ENCODE peak calls at places on chromosomes 11 and 22, in eight cellular contexts. N, K, P, E, W, T, V and S are unnamed samples.

GRCh38 chr22:39994046-39994565 is 648 bp upstream of the FAM83F start:
- DNase-seq in N (no peak), K (no peak), P (no peak), E (no peak), W (no peak), T (no peak), V (no peak), S (no peak)

GRCh38 chr11:60972182-60973030 is 926 bp downstream of the CD6 start:
- DNase-seq in N (no peak), K (no peak), P (no peak), E (no peak), W (no peak), T (no peak), V (no peak), S (no peak)

GRCh38 chr11:119056397-119056999 is 507 bp downstream of the HYOU1 start:
- DNase-seq in N (peak), K (no peak), P (no peak), E (peak), W (no peak), T (no peak), V (peak), S (no peak)

GRCh38 chr22:25197335-25197734 is 2.3 kb upstream of the CRYBB3 start:
- DNase-seq in N (no peak), K (no peak), P (no peak), E (no peak), W (no peak), T (no peak), V (no peak), S (no peak)

GRCh38 chr11:3942956-3943497 is 87.6 kb downstream of the STIM1 start:
- DNase-seq in N (no peak), K (no peak), P (no peak), E (no peak), W (no peak), T (peak), V (no peak), S (no peak)

GRCh38 chr11:64742087-64742939 is 1.6 kb downstream of the RASGRP2 start:
- DNase-seq in N (peak), K (no peak), P (peak), E (no peak), W (no peak), T (peak), V (no peak), S (no peak)

GRCh38 chr11:1391165-1392010 is 1.7 kb downstream of the BRSK2 start:
- DNase-seq in N (peak), K (no peak), P (no peak), E (no peak), W (no peak), T (no peak), V (no peak), S (no peak)

GRCh38 chr11:100932474-100933100 is 197.0 kb downstream of the PGR start:
- DNase-seq in N (peak), K (no peak), P (no peak), E (peak), W (no peak), T (peak), V (no peak), S (no peak)

GRCh38 chr22:50299724-50300619 is 7.5 kb downstream of the PLXNB2 start:
- DNase-seq in N (peak), K (no peak), P (no peak), E (no peak), W (no peak), T (no peak), V (no peak), S (no peak)

GRCh38 chr22:46061431-46062231 is 84.7 kb upstream of the WNT7B start:
- DNase-seq in N (peak), K (no peak), P (peak), E (no peak), W (no peak), T (no peak), V (no peak), S (no peak)

GRCh38 chr11:70448983-70449567 is 50.7 kb downstream of the CTTN start:
- DNase-seq in N (peak), K (no peak), P (no peak), E (no peak), W (no peak), T (no peak), V (no peak), S (no peak)

GRCh38 chr11:124302291-124302690 is 11.5 kb downstream of the OR8D1 start:
- DNase-seq in N (no peak), K (no peak), P (no peak), E (no peak), W (no peak), T (no peak), V (no peak), S (no peak)

GRCh38 chr11:95398437-95399112 is 167.6 kb upstream of the SESN3 start:
- DNase-seq in N (no peak), K (no peak), P (no peak), E (no peak), W (no peak), T (peak), V (no peak), S (no peak)

GRCh38 chr11:118251858-118252652 is at the start of gene MPZL3:
- DNase-seq in N (peak), K (peak), P (peak), E (peak), W (peak), T (peak), V (peak), S (peak)

GRCh38 chr11:120702656-120703055 is 191.1 kb downstream of the GRIK4 start:
- DNase-seq in N (no peak), K (no peak), P (no peak), E (no peak), W (no peak), T (no peak), V (no peak), S (no peak)

GRCh38 chr22:31291716-31292644 is at the start of gene PIK3IP1:
- DNase-seq in N (peak), K (peak), P (peak), E (peak), W (peak), T (peak), V (peak), S (peak)
- TF ChIP-seq CTCF in N (peak), K (peak), P (peak), E (peak), W (peak), T (peak), V (peak), S (peak)

GRCh38 chr11:45485070-45485716 is 180.2 kb downstream of the CHST1 start:
- DNase-seq in N (peak), K (no peak), P (peak), E (no peak), W (no peak), T (peak), V (no peak), S (no peak)
- TF ChIP-seq CTCF in N (no peak), K (no peak), P (no peak), E (no peak), W (peak), T (peak), V (no peak), S (no peak)

DNA sequence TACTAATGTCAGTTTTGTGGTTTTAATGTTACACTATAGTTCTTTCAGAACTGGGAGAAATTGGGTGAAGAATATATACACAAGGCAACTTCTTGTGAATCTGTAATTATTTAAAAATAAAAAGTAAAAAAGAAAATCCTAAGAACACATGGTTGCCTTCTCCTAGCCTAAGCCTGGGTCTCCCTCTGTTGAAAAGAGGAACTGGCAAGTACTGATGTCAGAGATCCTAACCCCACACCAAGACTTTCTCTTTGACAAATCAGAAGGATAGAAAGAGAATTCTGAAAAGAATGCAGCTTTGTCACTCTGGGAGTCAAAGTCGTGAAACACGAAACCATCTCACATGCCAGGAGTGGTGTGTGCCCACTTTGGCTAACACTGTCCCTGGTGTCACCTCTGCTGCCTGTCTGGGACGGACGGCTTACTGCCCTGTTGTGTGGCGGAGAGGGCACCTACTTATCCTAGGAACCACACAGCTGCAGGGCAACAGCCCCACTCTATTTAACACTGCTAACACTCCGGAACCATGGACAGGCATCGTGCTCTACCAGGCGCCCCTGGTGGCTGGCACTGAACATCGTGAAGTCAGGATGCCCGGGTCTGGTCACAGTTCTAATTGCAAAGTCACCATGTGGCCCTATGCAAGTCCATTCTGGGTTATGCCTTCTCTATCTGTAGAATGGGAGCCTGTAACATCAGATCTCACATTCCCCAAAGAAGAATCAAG is 108.8 kb upstream of the CD82 start:
- DNase-seq in N (peak), K (no peak), P (no peak), E (no peak), W (no peak), T (no peak), V (no peak), S (no peak)
- TF ChIP-seq CTCF in N (peak), K (peak), P (no peak), E (peak), W (peak), T (peak), V (peak), S (peak)

DNA sequence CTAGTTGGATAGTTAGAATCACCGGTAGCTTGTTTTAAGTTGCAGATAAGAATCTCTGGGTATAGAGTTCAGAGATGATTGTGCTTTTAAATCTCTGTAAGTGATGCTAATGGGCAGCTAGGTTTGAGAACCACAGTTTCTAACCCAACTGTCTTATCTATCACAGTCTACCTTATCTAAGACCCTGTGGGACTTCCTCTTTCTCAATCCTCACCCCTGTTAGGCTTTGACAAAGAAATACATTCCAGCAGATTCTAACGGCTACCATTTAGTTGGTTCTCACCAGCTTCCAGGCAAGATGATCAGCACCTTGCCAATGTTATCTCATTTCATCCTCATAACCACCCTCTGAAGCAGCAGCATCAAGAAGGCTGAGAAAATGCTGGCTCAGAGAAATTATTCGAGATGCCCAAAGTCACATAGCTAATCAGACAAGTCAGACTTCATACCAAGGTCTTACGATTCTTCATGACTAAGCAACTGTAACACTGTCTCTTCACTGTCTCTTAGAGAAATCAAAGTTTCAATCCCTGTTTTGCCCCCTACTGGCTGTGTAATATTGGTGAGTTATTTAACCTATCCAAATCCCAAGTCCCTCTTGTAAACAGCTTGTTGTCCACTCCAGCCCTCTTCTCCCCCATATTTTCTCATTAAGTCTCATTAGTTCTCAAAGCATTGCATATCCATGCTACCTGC is 192.4 kb upstream of the API5 start:
- DNase-seq in N (peak), K (no peak), P (no peak), E (no peak), W (no peak), T (no peak), V (no peak), S (no peak)
- TF ChIP-seq CTCF in N (no peak), K (no peak), P (no peak), E (no peak), W (peak), T (no peak), V (no peak), S (no peak)